ENCODE peak calls at places on chromosomes 6 and 20, in six cellular contexts. W is H9, A is posterior vena cava, Y is pons, B is fibroblast of the aortic adventitia, I is NCI-H748 treated with DMSO at 0.1 percent for 48 hours. C is an unnamed sample.

GRCh38 chr6:85685713-85686112 is 43.0 kb upstream of the SYNCRIP start:
- DNase-seq in W (no peak), A (no peak), Y (no peak), B (no peak), I (no peak), C (no peak)

GRCh38 chr20:49630396-49630951 is 62.5 kb upstream of the PTGIS start:
- DNase-seq in W (no peak), A (no peak), Y (no peak), B (no peak), I (no peak), C (no peak)

GRCh38 chr6:13709698-13710551 is 1.7 kb downstream of the RANBP9 start:
- DNase-seq in W (no peak), A (no peak), Y (peak), B (peak), I (peak), C (no peak)

GRCh38 chr6:39806277-39806676 is 14.1 kb downstream of the DAAM2 start:
- DNase-seq in W (no peak), A (no peak), Y (no peak), B (peak), I (no peak), C (no peak)

GRCh38 chr20:17172826-17173420 is 53.9 kb upstream of the PCSK2 start:
- DNase-seq in W (no peak), A (no peak), Y (no peak), B (no peak), I (no peak), C (no peak)

GRCh38 chr20:40908311-40908710 is 120.3 kb upstream of the TOP1 start:
- DNase-seq in W (no peak), A (no peak), Y (no peak), B (no peak), I (no peak), C (no peak)

GRCh38 chr20:10666221-10667076 is 7.3 kb downstream of the JAG1 start:
- DNase-seq in W (peak), A (no peak), Y (no peak), B (no peak), I (no peak), C (no peak)

GRCh38 chr20:50425076-50425475 is 85.1 kb upstream of the PTPN1 start:
- DNase-seq in W (no peak), A (no peak), Y (no peak), B (no peak), I (no peak), C (no peak)

GRCh38 chr6:155106456-155107107 is 111.5 kb downstream of the TIAM2 start:
- DNase-seq in W (no peak), A (no peak), Y (no peak), B (peak), I (no peak), C (no peak)

GRCh38 chr6:151284431-151285060 is 44.8 kb downstream of the AKAP12 start:
- DNase-seq in W (no peak), A (no peak), Y (no peak), B (no peak), I (no peak), C (no peak)

GRCh38 chr6:35231563-35231962 is 17.8 kb downstream of the SCUBE3 start:
- DNase-seq in W (no peak), A (no peak), Y (no peak), B (no peak), I (no peak), C (no peak)

GRCh38 chr6:81171991-81172740 is 580.3 kb downstream of the TENT5A start:
- DNase-seq in W (no peak), A (peak), Y (peak), B (peak), I (no peak), C (no peak)

GRCh38 chr6:116370717-116371383 is at the start of gene DSE:
- DNase-seq in W (peak), A (peak), Y (peak), B (peak), I (no peak), C (peak)

GRCh38 chr6:13423292-13423691 is 64.1 kb downstream of the GFOD1 start:
- DNase-seq in W (peak), A (no peak), Y (no peak), B (no peak), I (no peak), C (no peak)

GRCh38 chr20:59120491-59120890 is 43.1 kb upstream of the ZNF831 start:
- DNase-seq in W (no peak), A (no peak), Y (no peak), B (no peak), I (no peak), C (no peak)

GRCh38 chr6:7691675-7692452 is 34.0 kb upstream of the BMP6 start:
- DNase-seq in W (peak), A (no peak), Y (no peak), B (peak), I (no peak), C (no peak)

GRCh38 chr6:29516108-29516507 is 28.4 kb upstream of the MAS1L start:
- DNase-seq in W (no peak), A (no peak), Y (no peak), B (peak), I (peak), C (no peak)

GRCh38 chr20:41352106-41352505 is 11.5 kb downstream of the LPIN3 start:
- DNase-seq in W (peak), A (no peak), Y (no peak), B (no peak), I (no peak), C (no peak)

GRCh38 chr6:6766230-6766905 is 177.8 kb downstream of the LY86 start:
- DNase-seq in W (no peak), A (no peak), Y (no peak), B (no peak), I (no peak), C (no peak)

GRCh38 chr6:16483315-16483875 is 245.0 kb downstream of the GMPR start:
- DNase-seq in W (no peak), A (no peak), Y (no peak), B (no peak), I (no peak), C (no peak)

C was measured in putamen.